ENCODE peak calls at places on chromosomes 12 and 14, in seven cellular contexts. X, L, N, F, A, E and P are unnamed samples.

GRCh38 chr12:119179335-119180021 is 747 bp downstream of the HSPB8 start:
- DNase-seq in X (no peak), L (no peak), N (peak), F (no peak), A (peak), E (no peak), P (peak)

GRCh38 chr12:103645202-103645601 is 58.1 kb downstream of the STAB2 start:
- DNase-seq in X (no peak), L (no peak), N (no peak), F (no peak), A (no peak), E (no peak), P (no peak)

GRCh38 chr12:76470028-76470939 is 89.3 kb downstream of the OSBPL8 start:
- DNase-seq in X (no peak), L (peak), N (peak), F (no peak), A (peak), E (no peak), P (no peak)

GRCh38 chr12:124140889-124141550 is 153.9 kb upstream of the RFLNA start:
- DNase-seq in X (no peak), L (no peak), N (no peak), F (no peak), A (no peak), E (no peak), P (no peak)

GRCh38 chr14:80955434-80955939 is at the start of gene TSHR:
- DNase-seq in X (peak), L (no peak), N (peak), F (no peak), A (no peak), E (no peak), P (no peak)

GRCh38 chr12:55703976-55704761 is 3.5 kb downstream of the ITGA7 start:
- DNase-seq in X (no peak), L (no peak), N (no peak), F (no peak), A (no peak), E (no peak), P (peak)

GRCh38 chr12:1642513-1642912 is 13.5 kb downstream of the WNT5B start:
- DNase-seq in X (no peak), L (no peak), N (no peak), F (no peak), A (no peak), E (no peak), P (no peak)

GRCh38 chr12:43847427-43847826 is 11.5 kb downstream of the TMEM117 start:
- DNase-seq in X (no peak), L (peak), N (no peak), F (no peak), A (peak), E (no peak), P (no peak)

GRCh38 chr12:3014641-3015040 is 55.4 kb downstream of the TEAD4 start:
- DNase-seq in X (no peak), L (no peak), N (no peak), F (no peak), A (no peak), E (no peak), P (no peak)

GRCh38 chr12:90842477-90842876 is 112.5 kb downstream of the CCER1 start:
- DNase-seq in X (no peak), L (no peak), N (no peak), F (no peak), A (no peak), E (no peak), P (no peak)

GRCh38 chr12:65443038-65443437 is 164.6 kb downstream of the MSRB3 start:
- DNase-seq in X (no peak), L (no peak), N (no peak), F (no peak), A (no peak), E (no peak), P (no peak)

GRCh38 chr14:76862546-76863282 is 36.5 kb downstream of the LRRC74A start:
- DNase-seq in X (peak), L (no peak), N (no peak), F (no peak), A (no peak), E (no peak), P (no peak)

GRCh38 chr14:56608682-56609081 is 29.1 kb downstream of the TMEM260 start:
- DNase-seq in X (no peak), L (no peak), N (no peak), F (peak), A (no peak), E (no peak), P (no peak)

GRCh38 chr14:92850492-92850891 is 56.4 kb downstream of the GOLGA5 start:
- DNase-seq in X (no peak), L (no peak), N (no peak), F (no peak), A (peak), E (no peak), P (no peak)

GRCh38 chr12:59100585-59100984 is 180.3 kb upstream of the LRIG3 start:
- DNase-seq in X (no peak), L (no peak), N (no peak), F (no peak), A (no peak), E (no peak), P (no peak)

GRCh38 chr12:109760930-109761630 is 47.5 kb downstream of the FAM222A start:
- DNase-seq in X (peak), L (no peak), N (no peak), F (no peak), A (no peak), E (no peak), P (no peak)

GRCh38 chr12:67358686-67359374 is 89.7 kb downstream of the CAND1 start:
- DNase-seq in X (no peak), L (no peak), N (no peak), F (no peak), A (peak), E (no peak), P (no peak)

GRCh38 chr14:65349100-65349499 is 63.4 kb upstream of the FUT8 start:
- DNase-seq in X (no peak), L (no peak), N (no peak), F (no peak), A (no peak), E (no peak), P (no peak)

GRCh38 chr14:61188196-61188595 is 92.9 kb downstream of the TMEM30B start:
- DNase-seq in X (peak), L (no peak), N (peak), F (no peak), A (peak), E (no peak), P (peak)

GRCh38 chr12:111757361-111758119 is 9.2 kb upstream of the ALDH2 start:
- DNase-seq in X (peak), L (no peak), N (no peak), F (no peak), A (peak), E (no peak), P (peak)

GRCh38 chr12:53267309-53268008 is 640 bp upstream of the ESPL1 start:
- DNase-seq in X (no peak), L (no peak), N (no peak), F (no peak), A (no peak), E (no peak), P (no peak)

GRCh38 chr12:94172973-94173372 is 24.6 kb downstream of the PLXNC1 start:
- DNase-seq in X (no peak), L (no peak), N (no peak), F (no peak), A (peak), E (no peak), P (no peak)

GRCh38 chr14:74566174-74567125 is 45.6 kb downstream of the LTBP2 start:
- DNase-seq in X (peak), L (no peak), N (no peak), F (no peak), A (peak), E (no peak), P (no peak)

GRCh38 chr14:88829685-88830302 is 5.3 kb downstream of the TTC8 start:
- DNase-seq in X (no peak), L (no peak), N (no peak), F (no peak), A (no peak), E (no peak), P (no peak)

GRCh38 chr12:101287357-101287756 is 7.5 kb downstream of the UTP20 start:
- DNase-seq in X (no peak), L (no peak), N (no peak), F (no peak), A (no peak), E (no peak), P (no peak)

GRCh38 chr12:76270657-76271358 is 77.4 kb downstream of the BBS10 start:
- DNase-seq in X (no peak), L (no peak), N (no peak), F (no peak), A (peak), E (no peak), P (no peak)

GRCh38 chr12:13530966-13531365 is 334.4 kb downstream of the EMP1 start:
- DNase-seq in X (no peak), L (no peak), N (no peak), F (no peak), A (no peak), E (no peak), P (no peak)

GRCh38 chr14:99546230-99546879 is 57.7 kb downstream of the CCDC85C start:
- DNase-seq in X (no peak), L (no peak), N (peak), F (no peak), A (no peak), E (no peak), P (no peak)

GRCh38 chr12:106304001-106304421 is 1.5 kb downstream of the TCP11L2 start:
- DNase-seq in X (no peak), L (no peak), N (peak), F (no peak), A (no peak), E (peak), P (no peak)

GRCh38 chr12:62802981-62803380 is 132.0 kb downstream of the PPM1H start:
- DNase-seq in X (no peak), L (peak), N (peak), F (no peak), A (peak), E (no peak), P (no peak)

GRCh38 chr12:31363416-31363809 is 37.5 kb upstream of the SINHCAF start:
- DNase-seq in X (peak), L (no peak), N (peak), F (no peak), A (no peak), E (no peak), P (no peak)